ENCODE peak calls at places on chromosomes 7 and 10, in seven cellular contexts. J is SK-N-SH, N is HCT116, Z is HepG2, H is H1, C is K562, B is GM12878. Q is an unnamed sample.

GRCh38 chr7:47080816-47081215 is 501.1 kb downstream of the TNS3 start:
- DNase-seq in J (no peak), N (no peak), Z (no peak), H (no peak), C (no peak), B (no peak), Q (no peak)

GRCh38 chr10:70118196-70118595 is 14.4 kb downstream of the AIFM2 start:
- DNase-seq in J (no peak), N (no peak), Z (no peak), H (no peak), C (no peak), B (no peak), Q (no peak)

GRCh38 chr10:6878067-6878412 is 298.0 kb upstream of the PRKCQ start:
- DNase-seq in J (no peak), N (no peak), Z (no peak), H (peak), C (peak), B (no peak), Q (no peak)

GRCh38 chr10:86535057-86535882 is 13.7 kb upstream of the WAPL start:
- DNase-seq in J (no peak), N (peak), Z (peak), H (no peak), C (peak), B (no peak), Q (peak)

GRCh38 chr10:21523557-21524008 is 1.9 kb downstream of the SKIDA1 start:
- DNase-seq in J (no peak), N (no peak), Z (peak), H (no peak), C (peak), B (no peak), Q (no peak)

GRCh38 chr7:66140924-66141323 is 26.3 kb downstream of the CRCP start:
- DNase-seq in J (peak), N (no peak), Z (no peak), H (no peak), C (peak), B (no peak), Q (no peak)

GRCh38 chr10:110618206-110618605 is 25.9 kb upstream of the RBM20 start:
- DNase-seq in J (no peak), N (no peak), Z (no peak), H (no peak), C (no peak), B (no peak), Q (no peak)

GRCh38 chr7:143728333-143728862 is 29.1 kb downstream of the CTAGE6 start:
- DNase-seq in J (no peak), N (no peak), Z (no peak), H (no peak), C (peak), B (no peak), Q (no peak)

GRCh38 chr10:13708256-13708990 is 121.7 kb downstream of the PRPF18 start:
- DNase-seq in J (peak), N (no peak), Z (no peak), H (no peak), C (no peak), B (no peak), Q (no peak)

GRCh38 chr7:118590107-118590506 is 365.6 kb downstream of the ANKRD7 start:
- DNase-seq in J (no peak), N (peak), Z (no peak), H (no peak), C (peak), B (no peak), Q (no peak)

GRCh38 chr10:123147635-123148413 is at the start of gene HMX2:
- DNase-seq in J (peak), N (no peak), Z (peak), H (no peak), C (peak), B (no peak), Q (no peak)

GRCh38 chr7:137243741-137244140 is 99.8 kb downstream of the PTN start:
- DNase-seq in J (no peak), N (no peak), Z (peak), H (no peak), C (no peak), B (no peak), Q (no peak)

GRCh38 chr10:73816917-73817729 is 5.7 kb upstream of the NDST2 start:
- DNase-seq in J (no peak), N (no peak), Z (no peak), H (no peak), C (peak), B (no peak), Q (no peak)

GRCh38 chr7:90262438-90262837 is 17.5 kb downstream of the CFAP69 start:
- DNase-seq in J (peak), N (peak), Z (no peak), H (no peak), C (peak), B (no peak), Q (peak)

GRCh38 chr7:23012797-23013714 is 874 bp downstream of the HYCC1 start:
- DNase-seq in J (peak), N (no peak), Z (peak), H (no peak), C (peak), B (no peak), Q (no peak)

GRCh38 chr7:51613911-51614344 is 297.3 kb upstream of the COBL start:
- DNase-seq in J (no peak), N (no peak), Z (no peak), H (no peak), C (no peak), B (no peak), Q (no peak)

GRCh38 chr7:51620690-51621089 is 304.1 kb upstream of the COBL start:
- DNase-seq in J (no peak), N (no peak), Z (no peak), H (no peak), C (no peak), B (no peak), Q (no peak)

GRCh38 chr7:51617691-51618090 is 301.1 kb upstream of the COBL start:
- DNase-seq in J (no peak), N (no peak), Z (no peak), H (no peak), C (no peak), B (no peak), Q (no peak)

GRCh38 chr7:51621956-51622355 is 305.3 kb upstream of the COBL start:
- DNase-seq in J (no peak), N (no peak), Z (no peak), H (no peak), C (no peak), B (no peak), Q (no peak)

DNA sequence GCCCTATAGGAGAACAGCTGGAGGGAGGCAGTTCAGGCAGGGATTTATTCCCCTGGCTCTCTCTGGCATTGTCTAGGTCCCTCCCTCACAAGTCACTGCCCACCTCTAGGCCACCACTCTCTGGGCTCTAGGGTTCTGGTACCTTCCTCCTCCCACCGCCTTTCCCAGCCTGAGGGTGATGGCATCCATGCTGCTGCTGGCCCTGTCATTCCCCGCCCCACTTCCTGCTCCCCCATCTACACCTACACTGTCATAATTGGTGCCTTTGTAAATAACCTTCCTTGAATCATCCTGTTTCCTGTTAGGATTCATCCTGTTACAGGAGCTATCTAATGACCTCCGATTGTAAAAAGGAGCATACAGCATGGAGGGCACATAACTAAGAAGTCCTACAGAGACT is 303.3 kb upstream of the COBL start:
- DNase-seq in J (no peak), N (no peak), Z (no peak), H (no peak), C (no peak), B (no peak), Q (no peak)
- TF ChIP-seq SIN3A in J (no peak), N (no peak), Z (no peak), H (no peak), C (no peak), B (no peak), Q (no peak)

GRCh38 chr10:129496995-129497394 is 30.0 kb downstream of the MGMT start:
- DNase-seq in J (peak), N (no peak), Z (no peak), H (no peak), C (no peak), B (no peak), Q (no peak)
- TF ChIP-seq POLR2AphosphoS5 in J (no peak), N (no peak), Z (no peak), H (no peak), C (no peak), B (no peak), Q (no peak)

GRCh38 chr10:12401466-12401865 is 52.1 kb downstream of the CAMK1D start:
- DNase-seq in J (no peak), N (no peak), Z (no peak), H (no peak), C (no peak), B (no peak), Q (no peak)

GRCh38 chr10:12397147-12397896 is 48.0 kb downstream of the CAMK1D start:
- DNase-seq in J (no peak), N (no peak), Z (no peak), H (no peak), C (no peak), B (no peak), Q (no peak)

GRCh38 chr10:12403119-12403518 is 53.8 kb downstream of the CAMK1D start:
- DNase-seq in J (no peak), N (no peak), Z (no peak), H (no peak), C (no peak), B (no peak), Q (no peak)

GRCh38 chr10:12397931-12398330 is 48.6 kb downstream of the CAMK1D start:
- DNase-seq in J (no peak), N (no peak), Z (no peak), H (no peak), C (no peak), B (no peak), Q (no peak)

DNA sequence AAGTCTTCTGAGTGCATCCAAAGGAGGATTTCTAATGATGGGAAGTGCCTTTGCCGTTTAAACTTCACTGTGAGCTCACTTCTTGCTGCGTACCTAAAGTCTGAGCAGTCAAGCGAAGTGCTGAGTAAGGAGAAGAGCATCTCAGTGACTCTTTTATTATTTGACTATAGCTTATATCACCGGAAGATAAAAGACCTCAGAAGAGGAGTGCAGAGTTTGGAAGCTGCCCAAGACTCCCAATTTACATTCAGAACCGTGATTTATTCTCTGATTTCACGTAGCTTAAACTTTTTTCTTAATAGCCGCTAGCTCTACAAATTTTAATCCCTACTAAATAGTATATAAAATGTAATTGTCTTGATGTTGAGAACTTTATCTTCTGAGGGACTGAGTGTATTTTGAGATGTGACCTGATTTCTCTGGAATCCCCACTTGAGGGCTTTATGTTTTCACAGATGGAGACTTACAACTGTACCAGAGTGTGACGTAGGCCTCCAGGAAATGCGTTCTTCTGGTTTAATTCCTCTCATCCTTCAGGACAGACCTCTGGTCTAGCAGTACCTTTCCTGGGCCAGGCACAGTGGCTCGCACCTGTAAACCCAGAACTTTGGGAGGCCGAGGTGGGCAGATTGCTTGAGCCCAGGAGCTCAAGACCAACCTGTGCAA is 51.1 kb downstream of the CAMK1D start:
- DNase-seq in J (no peak), N (no peak), Z (no peak), H (no peak), C (no peak), B (no peak), Q (peak)
- TF ChIP-seq SIN3A in J (no peak), N (no peak), Z (no peak), H (no peak), C (no peak), B (no peak), Q (no peak)

GRCh38 chr10:30583778-30584415 is 45.7 kb downstream of the LYZL2 start:
- DNase-seq in J (no peak), N (peak), Z (peak), H (no peak), C (peak), B (peak), Q (no peak)
- TF ChIP-seq POLR2AphosphoS5 in J (no peak), N (no peak), Z (no peak), H (no peak), C (no peak), B (no peak), Q (no peak)

GRCh38 chr10:128854965-128855364 is 612.1 kb upstream of the MGMT start:
- DNase-seq in J (no peak), N (no peak), Z (peak), H (no peak), C (no peak), B (no peak), Q (no peak)
- TF ChIP-seq SIN3A in J (no peak), N (no peak), Z (no peak), H (no peak), C (no peak), B (no peak), Q (no peak)

DNA sequence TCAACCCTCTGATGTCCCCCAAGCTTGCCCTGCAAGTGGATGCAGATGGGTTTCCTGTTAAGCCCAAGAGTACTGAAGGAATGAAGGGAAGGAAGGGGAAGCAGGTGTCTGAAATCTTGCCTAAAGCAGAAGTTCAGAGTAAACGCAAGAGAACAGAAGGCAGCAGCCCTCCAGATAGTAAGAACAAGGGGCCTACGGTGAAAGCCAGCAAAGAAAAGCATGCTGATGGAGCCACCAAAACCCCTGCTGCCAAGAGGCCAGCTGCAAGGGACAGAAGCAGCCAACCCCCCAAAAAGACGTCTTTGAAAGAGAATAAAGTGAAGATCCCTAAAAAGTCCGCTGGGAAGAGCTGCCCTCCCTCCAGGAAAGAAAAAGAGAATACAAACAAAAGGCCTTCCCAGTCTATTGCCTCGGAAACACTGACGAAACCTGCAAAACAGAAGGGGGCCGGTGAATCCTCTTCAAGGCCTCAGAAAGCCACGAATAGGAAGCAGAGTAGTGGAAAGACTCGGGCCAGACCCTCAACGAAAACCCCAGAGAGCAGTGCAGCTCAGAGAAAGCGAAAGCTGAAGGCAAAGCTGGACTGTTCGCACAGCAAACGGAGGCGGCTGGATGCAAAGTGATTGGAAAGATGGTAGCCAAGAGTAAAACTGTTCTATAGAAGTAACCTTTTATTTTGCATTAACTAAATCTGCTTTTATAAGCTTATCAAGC is 152.6 kb downstream of the LCOR start:
- DNase-seq in J (no peak), N (no peak), Z (no peak), H (no peak), C (no peak), B (no peak), Q (no peak)
- TF ChIP-seq POLR2AphosphoS5 in J (no peak), N (no peak), Z (no peak), H (no peak), C (no peak), B (no peak), Q (no peak)